ENCODE peak calls at places on chromosomes 3 and 15, in nine cellular contexts. H is A549, B is IMR-90, R is K562, Q is ovary, X is heart left ventricle, G is testis, P is body of pancreas, M is prostate gland. C is an unnamed sample.
A peak's percentile ranks its signal among the peaks of the same experiment; 100 is the strongest.

GRCh38 chr3:178669046-178669445 is 132.8 kb downstream of the KCNMB2 start:
- DNase-seq in X (no peak), Q (no peak), P (no peak), B (no peak), G (no peak), H (no peak), R (no peak), M (no peak), C (no peak)

GRCh38 chr3:13891492-13892073 is 11.7 kb upstream of the WNT7A start:
- DNase-seq in P (no peak), R (peak; percentile 58), M (no peak), Q (no peak), G (no peak), X (no peak), H (no peak), B (no peak), C (no peak)

GRCh38 chr3:124760601-124761000 is 30.3 kb downstream of the UMPS start:
- DNase-seq in B (peak; percentile 75), G (no peak), H (no peak), M (peak; percentile 51), R (no peak), Q (no peak), X (no peak), P (no peak), C (no peak)

GRCh38 chr3:194961555-194961954 is 275.9 kb downstream of the FAM43A start:
- DNase-seq in H (no peak), Q (no peak), G (no peak), R (no peak), M (no peak), B (no peak), P (no peak), X (no peak), C (no peak)

GRCh38 chr3:152048826-152049225 is 175.4 kb downstream of the SUCNR1 start:
- DNase-seq in X (no peak), G (no peak), Q (no peak), H (no peak), B (no peak), M (no peak), P (no peak), R (no peak), C (no peak)

GRCh38 chr3:126130981-126131750 is 47.2 kb upstream of the SLC41A3 start:
- DNase-seq in Q (peak; percentile 8), B (no peak), H (no peak), R (no peak), G (peak; percentile 9), P (peak; percentile 7), M (no peak), X (no peak), C (peak; percentile 48)

GRCh38 chr15:68230157-68231100 is 901 bp upstream of the CLN6 start:
- DNase-seq in M (peak; percentile 14), B (peak; percentile 10), G (peak; percentile 36), H (no peak), X (no peak), Q (no peak), R (peak; percentile 31), P (peak; percentile 33), C (no peak)

GRCh38 chr3:36969540-36970432 is 23.1 kb downstream of the EPM2AIP1 start:
- DNase-seq in B (peak; percentile 93), H (peak; percentile 46), M (peak; percentile 63), G (peak; percentile 55), Q (no peak), X (peak; percentile 60), P (peak; percentile 19), R (peak; percentile 99), C (peak; percentile 57)

GRCh38 chr15:46848704-46849103 is 868.6 kb upstream of the SEMA6D start:
- DNase-seq in M (no peak), B (peak; percentile 19), G (no peak), Q (no peak), H (no peak), P (no peak), R (no peak), X (no peak), C (no peak)

GRCh38 chr3:79329154-79329553 is 438.6 kb downstream of the ROBO1 start:
- DNase-seq in M (no peak), Q (no peak), G (no peak), R (no peak), P (no peak), X (no peak), H (no peak), B (peak; percentile 35), C (no peak)

GRCh38 chr15:101252836-101253235 is 988 bp upstream of the CHSY1 start:
- DNase-seq in G (no peak), B (no peak), P (no peak), R (no peak), Q (no peak), M (no peak), H (no peak), X (no peak), C (no peak)

GRCh38 chr3:87175662-87176230 is 51.4 kb upstream of the CHMP2B start:
- DNase-seq in P (no peak), G (no peak), H (no peak), X (no peak), M (no peak), R (no peak), B (no peak), Q (no peak), C (no peak)

GRCh38 chr3:167480748-167481147 is 6.9 kb upstream of the SERPINI2 start:
- DNase-seq in Q (no peak), G (no peak), R (no peak), X (no peak), M (no peak), B (no peak), P (no peak), H (no peak), C (no peak)

GRCh38 chr15:50764331-50765201 is 940 bp downstream of the SPPL2A start:
- DNase-seq in P (no peak), R (peak; percentile 24), H (no peak), M (no peak), X (no peak), B (peak; percentile 27), Q (no peak), G (no peak), C (no peak)

GRCh38 chr15:31338879-31339557 is 12.4 kb downstream of the KLF13 start:
- DNase-seq in P (peak; percentile 88), M (no peak), X (peak; percentile 80), Q (peak; percentile 48), G (peak; percentile 95), H (peak; percentile 58), B (peak; percentile 79), R (peak; percentile 21), C (peak; percentile 87)

GRCh38 chr15:99212401-99212800 is 37.0 kb downstream of the TTC23 start:
- DNase-seq in B (peak; percentile 47), G (peak; percentile 49), H (peak; percentile 14), M (no peak), Q (no peak), X (peak; percentile 76), P (no peak), R (peak; percentile 27), C (peak; percentile 89)

GRCh38 chr3:157335677-157336076 is 101.0 kb upstream of the PTX3 start:
- DNase-seq in P (no peak), G (no peak), R (no peak), M (no peak), H (peak; percentile 64), Q (no peak), X (no peak), B (peak; percentile 82), C (no peak)

DNA sequence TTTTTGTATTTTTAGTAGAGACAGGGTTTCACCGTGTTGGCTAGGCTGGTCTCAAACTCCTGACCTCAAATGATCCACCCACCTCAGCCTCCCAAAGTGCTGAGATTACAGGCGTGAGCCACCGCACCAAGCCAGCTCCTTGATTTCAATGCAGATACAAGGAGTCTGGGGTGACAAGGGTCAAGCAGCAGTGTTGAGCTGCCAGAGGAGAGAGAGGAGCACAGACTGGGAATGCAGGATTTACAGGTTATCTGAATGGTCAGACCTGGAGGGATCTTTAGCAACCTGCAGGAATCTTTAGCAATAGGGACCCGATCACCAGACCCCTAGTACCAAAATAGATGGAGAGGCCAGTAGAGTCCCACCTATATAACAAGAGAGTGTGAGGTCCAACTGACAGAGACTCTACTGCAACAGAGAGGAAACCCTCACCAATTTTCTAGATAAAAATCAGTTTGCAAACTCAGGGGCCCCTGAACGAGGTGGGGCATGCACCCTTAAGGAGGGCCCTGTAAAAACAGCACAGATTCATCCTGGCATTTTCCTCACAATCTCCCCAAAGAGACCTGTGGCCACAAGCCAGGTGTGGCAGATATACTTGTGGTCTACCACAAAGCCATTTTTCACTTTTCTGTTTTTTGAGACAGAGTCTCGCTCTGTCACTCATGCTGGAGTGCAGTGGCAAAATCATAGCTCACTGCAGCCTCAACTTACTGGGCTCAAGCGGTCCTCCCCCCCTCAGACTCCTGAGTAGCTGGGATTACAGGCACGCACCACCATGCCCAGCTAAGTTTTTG is 10.7 kb upstream of the SHISA5 start:
- DNase-seq in B (no peak), H (no peak), X (no peak), P (no peak), Q (no peak), G (no peak), M (no peak), R (no peak), C (no peak)
- H3K4me1 ChIP-seq in B (peaks cover 2% of the 10 kb centered on the region), H (no peaks in the 10 kb centered on the region), X (no peaks in the 10 kb centered on the region), P (no peaks in the 10 kb centered on the region), Q (no peaks in the 10 kb centered on the region), G (no peaks in the 10 kb centered on the region), M (no peaks in the 10 kb centered on the region), R (no peaks in the 10 kb centered on the region), C (no peaks in the 10 kb centered on the region)

GRCh38 chr3:9969632-9970019 is 17.0 kb downstream of the EMC3 start:
- DNase-seq in H (no peak), M (no peak), B (no peak), X (no peak), Q (no peak), G (no peak), P (no peak), R (no peak), C (no peak)
- H3K4me3 ChIP-seq in H (peak overlapping the region; percentile 4), M (no peak overlapping the region), B (no peak overlapping the region), X (no peak overlapping the region), Q (no peak overlapping the region), G (no peak overlapping the region), P (no peak overlapping the region), R (no peak overlapping the region), C (no peak overlapping the region)

DNA sequence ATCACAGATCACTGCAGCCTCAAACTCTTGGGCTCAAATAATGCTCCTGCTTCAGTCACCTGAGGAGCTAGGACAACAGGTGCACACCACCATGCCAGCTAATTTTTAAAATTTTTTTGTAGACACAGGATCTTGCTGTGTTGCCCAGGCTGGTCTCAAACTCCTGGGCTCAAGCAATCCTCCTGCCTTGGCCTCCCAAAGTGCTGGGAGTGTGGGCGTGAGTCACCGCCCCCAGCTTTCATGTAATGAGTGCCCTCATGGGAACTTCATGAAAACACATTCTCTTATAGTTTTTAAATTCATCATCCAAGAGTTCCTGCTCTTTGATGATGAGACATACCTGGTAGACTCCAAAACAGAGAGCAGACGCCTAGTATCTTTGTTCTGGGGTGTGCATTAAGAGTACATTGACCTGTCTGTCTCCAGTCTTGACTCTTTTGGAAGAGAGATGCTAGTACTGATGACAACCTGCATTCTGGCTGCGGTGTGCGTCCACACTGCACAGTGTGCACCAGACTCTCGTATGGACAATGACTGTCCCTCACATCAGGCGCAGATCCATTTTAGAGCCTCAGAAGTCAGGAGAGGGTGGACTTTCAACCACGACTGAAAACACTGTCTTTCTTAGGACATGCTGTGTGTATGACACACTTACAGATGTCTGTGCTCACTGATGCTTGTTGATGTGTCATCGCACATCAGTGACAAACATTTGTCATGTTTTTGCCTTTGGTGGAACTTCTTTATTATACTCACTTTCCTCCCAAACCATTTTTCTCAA is 2.0 kb downstream of the NRROS start:
- DNase-seq in Q (no peak), B (no peak), G (no peak), X (no peak), H (no peak), M (no peak), P (no peak), R (no peak), C (no peak)
- TF ChIP-seq POLR2A in Q (no peak), B (no peak), G (no peak), X (no peak), H (no peak), M (no peak), P (no peak), R (no peak), C (no peak)

GRCh38 chr3:61568127-61568526 is 6.8 kb downstream of the PTPRG start:
- DNase-seq in R (no peak), G (no peak), H (no peak), P (no peak), X (no peak), B (no peak), M (no peak), Q (no peak), C (no peak)
- H3K4me1 ChIP-seq in R (no peaks in the 10 kb centered on the region), G (peaks cover 16% of the 10 kb centered on the region), H (no peaks in the 10 kb centered on the region), P (peaks cover 22% of the 10 kb centered on the region), X (peaks cover 10% of the 10 kb centered on the region), B (peaks cover 5% of the 10 kb centered on the region), M (no peaks in the 10 kb centered on the region), Q (no peaks in the 10 kb centered on the region), C (no peaks in the 10 kb centered on the region)

C was measured in adrenal gland.